ENCODE peak calls at places on chromosomes 7 and 10, in nine cellular contexts. B, U, C, D, M, T, E, F and W are unnamed samples.

GRCh38 chr7:74424291-74424880 is 29.3 kb upstream of the GTF2IRD1 start:
- DNase-seq in B (no peak), U (no peak), C (no peak), D (no peak), M (no peak), T (no peak), E (no peak), F (no peak), W (no peak)

GRCh38 chr7:82559203-82559805 is 115.7 kb upstream of the CACNA2D1 start:
- DNase-seq in B (no peak), U (no peak), C (no peak), D (no peak), M (peak; percentile 65), T (no peak), E (peak; percentile 92), F (no peak), W (no peak)

GRCh38 chr7:151425670-151426075 is 14.3 kb downstream of the CRYGN start:
- DNase-seq in B (no peak), U (no peak), C (peak; percentile 76), D (no peak), M (peak; percentile 52), T (no peak), E (peak; percentile 43), F (peak; percentile 73), W (peak; percentile 76)

GRCh38 chr7:102318482-102318971 is 31.9 kb downstream of the SH2B2 start:
- DNase-seq in B (no peak), U (no peak), C (peak; percentile 49), D (no peak), M (peak; percentile 49), T (no peak), E (no peak), F (peak; percentile 16), W (no peak)

GRCh38 chr10:27100800-27101347 is 580 bp upstream of the ANKRD26 start:
- DNase-seq in B (no peak), U (peak; percentile 9), C (no peak), D (no peak), M (no peak), T (no peak), E (no peak), F (no peak), W (no peak)

GRCh38 chr7:40493609-40494041 is 358.8 kb downstream of the SUGCT start:
- DNase-seq in B (no peak), U (no peak), C (no peak), D (no peak), M (no peak), T (no peak), E (no peak), F (peak; percentile 52), W (peak; percentile 88)

GRCh38 chr7:115217373-115217772 is 295.5 kb downstream of the MDFIC start:
- DNase-seq in B (no peak), U (no peak), C (peak; percentile 19), D (no peak), M (no peak), T (no peak), E (no peak), F (peak; percentile 23), W (no peak)

GRCh38 chr7:42478717-42479116 is 241.7 kb upstream of the GLI3 start:
- DNase-seq in B (no peak), U (no peak), C (no peak), D (no peak), M (no peak), T (no peak), E (no peak), F (no peak), W (no peak)

GRCh38 chr7:104341545-104341944 is 13.1 kb downstream of the LHFPL3 start:
- DNase-seq in B (no peak), U (no peak), C (no peak), D (peak; percentile 19), M (peak; percentile 2), T (no peak), E (peak; percentile 72), F (no peak), W (no peak)

GRCh38 chr7:122304996-122305421 is 459 bp upstream of the FEZF1 start:
- DNase-seq in B (no peak), U (no peak), C (no peak), D (no peak), M (no peak), T (no peak), E (no peak), F (no peak), W (peak; percentile 10)

GRCh38 chr10:28077889-28078288 is 79.0 kb upstream of the ODAD2 start:
- DNase-seq in B (no peak), U (peak; percentile 31), C (no peak), D (no peak), M (no peak), T (no peak), E (no peak), F (peak; percentile 29), W (peak; percentile 53)

GRCh38 chr10:130558778-130559177 is 422.6 kb downstream of the GLRX3 start:
- DNase-seq in B (no peak), U (no peak), C (no peak), D (no peak), M (no peak), T (no peak), E (no peak), F (no peak), W (no peak)

GRCh38 chr10:5818894-5819293 is 5.7 kb upstream of the GDI2 start:
- DNase-seq in B (no peak), U (no peak), C (no peak), D (no peak), M (no peak), T (no peak), E (no peak), F (no peak), W (no peak)

GRCh38 chr10:43199684-43200537 is 61.7 kb downstream of the CSGALNACT2 start:
- DNase-seq in B (no peak), U (no peak), C (no peak), D (no peak), M (no peak), T (no peak), E (no peak), F (no peak), W (no peak)

GRCh38 chr7:97003262-97004236 is 1.8 kb upstream of the DLX6 start:
- DNase-seq in B (no peak), U (no peak), C (no peak), D (no peak), M (no peak), T (no peak), E (no peak), F (no peak), W (no peak)

GRCh38 chr7:83648464-83649241 is at the start of gene SEMA3E:
- DNase-seq in B (no peak), U (no peak), C (peak; percentile 28), D (peak; percentile 39), M (peak; percentile 61), T (no peak), E (no peak), F (peak; percentile 60), W (peak; percentile 20)

GRCh38 chr10:34739915-34740314 is 75.2 kb downstream of the PARD3 start:
- DNase-seq in B (no peak), U (peak; percentile 83), C (peak; percentile 80), D (peak; percentile 87), M (no peak), T (no peak), E (peak; percentile 71), F (peak; percentile 83), W (peak; percentile 68)

GRCh38 chr7:15424468-15424867 is 137.3 kb downstream of the AGMO start:
- DNase-seq in B (no peak), U (no peak), C (peak; percentile 46), D (no peak), M (no peak), T (peak; percentile 28), E (no peak), F (peak; percentile 39), W (peak; percentile 20)

GRCh38 chr7:137091396-137091795 is 222.9 kb downstream of the CHRM2 start:
- DNase-seq in B (no peak), U (no peak), C (peak; percentile 24), D (no peak), M (no peak), T (no peak), E (peak; percentile 53), F (peak; percentile 42), W (no peak)
- TF ChIP-seq CTCF in B (no peak), U (peak; percentile 49), C (peak; percentile 10), D (no peak), M (no peak), T (peak; percentile 35), E (peak; percentile 63), F (peak; percentile 64), W (peak; percentile 26)

GRCh38 chr10:117168135-117168674 is 29.1 kb upstream of the KCNK18 start:
- DNase-seq in B (no peak), U (no peak), C (peak; percentile 36), D (peak; percentile 74), M (peak; percentile 62), T (no peak), E (peak; percentile 72), F (no peak), W (peak; percentile 20)
- H3K4me3 ChIP-seq in B (no peak overlapping the region), U (no peak overlapping the region), C (no peak overlapping the region), D (peak overlapping the region; percentile 56), M (peak overlapping the region; percentile 55), T (no peak overlapping the region), E (peak overlapping the region; percentile 63), F (no peak overlapping the region), W (no peak overlapping the region)

DNA sequence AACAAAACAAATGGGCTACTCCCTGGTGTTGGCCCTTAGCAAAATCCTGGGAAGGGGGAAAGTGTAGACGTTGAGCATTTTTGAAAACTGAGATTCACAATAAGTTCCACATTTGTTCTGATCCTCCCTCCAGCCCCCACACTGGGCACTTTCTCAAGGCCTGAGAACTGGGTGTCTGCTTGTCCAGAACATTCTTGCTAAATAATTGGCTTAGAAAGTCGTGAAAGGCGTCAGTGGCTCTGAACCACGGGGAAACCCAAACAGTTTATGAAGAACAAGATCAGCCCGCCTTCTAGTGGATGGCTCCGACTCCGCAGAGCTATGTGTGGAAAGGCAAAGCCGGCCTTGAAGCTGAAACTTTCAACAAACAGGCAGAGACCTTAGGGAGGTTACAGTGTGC is 370.1 kb downstream of the PRPF18 start:
- DNase-seq in B (peak; percentile 77), U (no peak), C (peak; percentile 92), D (peak; percentile 67), M (no peak), T (no peak), E (no peak), F (peak; percentile 72), W (peak; percentile 88)
- TF ChIP-seq CTCF in B (peak; percentile 69), U (peak; percentile 20), C (peak; percentile 74), D (no peak), M (no peak), T (peak; percentile 49), E (no peak), F (peak; percentile 49), W (peak; percentile 71)

GRCh38 chr10:46092523-46093195 is 46.6 kb upstream of the MSMB start:
- DNase-seq in B (no peak), U (no peak), C (no peak), D (no peak), M (no peak), T (no peak), E (no peak), F (no peak), W (no peak)

GRCh38 chr10:46096426-46096825 is 50.4 kb upstream of the MSMB start:
- DNase-seq in B (no peak), U (no peak), C (peak; percentile 28), D (no peak), M (no peak), T (no peak), E (no peak), F (no peak), W (peak; percentile 68)

GRCh38 chr10:46094197-46094500 is 48.1 kb upstream of the MSMB start:
- DNase-seq in B (no peak), U (no peak), C (no peak), D (no peak), M (no peak), T (no peak), E (no peak), F (no peak), W (no peak)

GRCh38 chr10:46096909-46097575 is 51.0 kb upstream of the MSMB start:
- DNase-seq in B (no peak), U (no peak), C (no peak), D (no peak), M (no peak), T (no peak), E (peak; percentile 47), F (no peak), W (peak; percentile 20)

GRCh38 chr10:46094931-46095755 is 49.1 kb upstream of the MSMB start:
- DNase-seq in B (no peak), U (no peak), C (no peak), D (peak; percentile 89), M (no peak), T (no peak), E (no peak), F (no peak), W (no peak)
- H3K4me3 ChIP-seq in B (no peak overlapping the region), U (no peak overlapping the region), C (no peak overlapping the region), D (no peak overlapping the region), M (no peak overlapping the region), T (no peak overlapping the region), E (no peak overlapping the region), F (no peak overlapping the region), W (no peak overlapping the region)